ENCODE peak calls at places on chromosomes 6 and 20, in six cellular contexts. One of them, this sample, is unnamed.

GRCh38 chr6:168376120-168376519 is 56.5 kb upstream of the DACT2 start:
- DNase-seq in heart left ventricle: no peak
- DNase-seq in neuronal stem cell: no peak
- DNase-seq in CD8-positive, alpha-beta memory T cell: no peak
- DNase-seq in endodermal cell: no peak
- DNase-seq in small intestine: no peak
- DNase-seq in this sample: peak

GRCh38 chr20:16360668-16361067 is 212.6 kb downstream of the KIF16B start:
- DNase-seq in heart left ventricle: no peak
- DNase-seq in endodermal cell: no peak
- DNase-seq in small intestine: peak
- DNase-seq in CD8-positive, alpha-beta memory T cell: no peak
- DNase-seq in neuronal stem cell: no peak
- DNase-seq in this sample: no peak

GRCh38 chr20:22303523-22303922 is 280.8 kb downstream of the FOXA2 start:
- DNase-seq in heart left ventricle: no peak
- DNase-seq in neuronal stem cell: no peak
- DNase-seq in endodermal cell: peak
- DNase-seq in small intestine: no peak
- DNase-seq in CD8-positive, alpha-beta memory T cell: no peak
- DNase-seq in this sample: no peak

GRCh38 chr20:58874469-58874868 is 22.0 kb downstream of the GNAS start:
- DNase-seq in heart left ventricle: no peak
- DNase-seq in CD8-positive, alpha-beta memory T cell: no peak
- DNase-seq in small intestine: no peak
- DNase-seq in endodermal cell: no peak
- DNase-seq in neuronal stem cell: no peak
- DNase-seq in this sample: no peak

GRCh38 chr20:47992021-47992467 is 206.8 kb upstream of the SULF2 start:
- DNase-seq in neuronal stem cell: no peak
- DNase-seq in CD8-positive, alpha-beta memory T cell: no peak
- DNase-seq in endodermal cell: peak
- DNase-seq in heart left ventricle: no peak
- DNase-seq in small intestine: no peak
- DNase-seq in this sample: no peak

GRCh38 chr6:11798096-11798495 is 19.5 kb upstream of the ADTRP start:
- DNase-seq in small intestine: no peak
- DNase-seq in neuronal stem cell: no peak
- DNase-seq in heart left ventricle: no peak
- DNase-seq in CD8-positive, alpha-beta memory T cell: no peak
- DNase-seq in endodermal cell: no peak
- DNase-seq in this sample: no peak

GRCh38 chr20:43711098-43711654 is 15.6 kb downstream of the GTSF1L start:
- DNase-seq in endodermal cell: no peak
- DNase-seq in small intestine: no peak
- DNase-seq in CD8-positive, alpha-beta memory T cell: no peak
- DNase-seq in neuronal stem cell: no peak
- DNase-seq in heart left ventricle: no peak
- DNase-seq in this sample: no peak

GRCh38 chr6:68777956-68778355 is 142.9 kb downstream of the ADGRB3 start:
- DNase-seq in small intestine: no peak
- DNase-seq in CD8-positive, alpha-beta memory T cell: no peak
- DNase-seq in heart left ventricle: no peak
- DNase-seq in neuronal stem cell: no peak
- DNase-seq in endodermal cell: no peak
- DNase-seq in this sample: no peak

DNA sequence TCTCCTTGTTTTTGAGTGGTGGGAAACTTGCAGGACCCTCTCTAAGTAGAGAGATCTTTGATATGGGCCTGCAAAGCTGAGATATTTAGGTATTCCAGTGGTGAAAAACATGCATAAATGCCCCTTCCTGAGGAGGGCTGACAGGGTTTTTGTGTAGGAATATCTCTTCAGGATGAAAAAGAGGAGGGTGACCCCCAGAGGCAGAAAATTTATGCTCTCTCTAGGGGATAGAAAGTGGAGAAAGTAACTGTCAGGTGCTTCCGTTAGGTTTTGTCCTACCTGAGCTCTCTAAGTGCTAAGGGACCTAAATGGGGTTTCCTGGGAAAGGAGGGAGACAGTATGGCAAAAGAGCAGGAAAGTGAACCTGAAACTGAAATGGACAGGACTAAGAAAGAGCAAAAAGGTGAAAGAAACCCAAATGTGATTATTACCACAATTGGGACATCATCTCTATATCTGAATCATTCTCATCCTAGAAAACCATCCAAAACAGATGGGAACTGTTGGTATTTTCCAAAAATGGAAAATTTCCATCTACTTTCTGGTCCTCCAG is 2.0 kb downstream of the COL19A1 start:
- DNase-seq in small intestine: no peak
- DNase-seq in heart left ventricle: no peak
- DNase-seq in CD8-positive, alpha-beta memory T cell: no peak
- DNase-seq in endodermal cell: no peak
- DNase-seq in neuronal stem cell: no peak
- DNase-seq in this sample: no peak
- H3K4me3 ChIP-seq in small intestine: no peak
- H3K4me3 ChIP-seq in heart left ventricle: no peak
- H3K4me3 ChIP-seq in CD8-positive, alpha-beta memory T cell: no peak
- H3K4me3 ChIP-seq in endodermal cell: peak
- H3K4me3 ChIP-seq in neuronal stem cell: no peak
- H3K4me3 ChIP-seq in this sample: no peak

DNA sequence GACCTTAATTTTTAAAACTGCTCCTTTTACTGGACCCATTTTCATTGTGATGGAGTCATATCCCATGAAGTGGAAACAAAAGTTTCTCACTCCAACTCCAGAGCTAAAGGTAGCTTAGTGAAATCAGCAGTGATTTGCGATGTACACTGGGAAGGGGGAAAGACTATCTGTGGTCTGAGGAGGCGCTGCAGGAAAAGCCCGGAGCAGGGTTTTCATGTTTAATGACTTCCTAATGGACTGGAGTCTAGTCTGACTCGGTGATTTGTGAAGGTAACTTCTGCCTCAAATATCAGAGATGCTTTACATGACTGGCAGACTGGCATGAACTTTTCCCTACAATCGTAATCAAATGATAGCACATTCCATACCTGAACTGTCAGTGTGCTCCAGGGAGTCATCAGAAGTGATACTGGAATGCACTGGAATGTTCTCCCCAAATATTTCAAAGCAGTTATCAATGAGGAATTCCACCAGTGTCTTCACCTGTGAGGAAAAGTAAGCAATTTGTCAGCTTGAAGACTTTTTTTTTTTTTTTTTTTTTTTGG is 7.0 kb downstream of the TAGAP start:
- DNase-seq in heart left ventricle: no peak
- DNase-seq in endodermal cell: no peak
- DNase-seq in CD8-positive, alpha-beta memory T cell: no peak
- DNase-seq in neuronal stem cell: no peak
- DNase-seq in small intestine: no peak
- DNase-seq in this sample: no peak
- H3K4me3 ChIP-seq in heart left ventricle: peak
- H3K4me3 ChIP-seq in endodermal cell: no peak
- H3K4me3 ChIP-seq in CD8-positive, alpha-beta memory T cell: no peak
- H3K4me3 ChIP-seq in neuronal stem cell: no peak
- H3K4me3 ChIP-seq in small intestine: no peak
- H3K4me3 ChIP-seq in this sample: no peak

DNA sequence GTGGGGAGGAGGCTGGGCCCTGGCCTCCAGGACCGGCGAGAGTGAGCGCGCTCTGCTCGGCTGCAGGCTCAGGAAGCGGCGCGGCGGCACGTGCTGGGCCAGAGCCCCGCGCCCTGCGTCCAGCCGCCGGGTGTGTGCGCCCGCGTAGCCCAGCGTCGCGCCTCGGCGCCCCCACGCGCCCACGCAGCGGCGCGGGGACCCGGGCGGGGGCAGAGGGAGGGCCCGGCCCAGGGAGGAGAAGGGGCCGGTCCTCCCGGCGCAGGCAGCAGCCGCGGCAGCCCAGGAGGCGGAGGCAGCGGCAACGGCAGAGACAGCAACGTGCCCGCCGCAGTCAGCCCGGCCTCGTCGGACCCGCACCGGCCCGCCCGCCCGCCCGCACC is at the start of gene EYA2:
- DNase-seq in neuronal stem cell: peak
- DNase-seq in endodermal cell: peak
- DNase-seq in small intestine: no peak
- DNase-seq in CD8-positive, alpha-beta memory T cell: no peak
- DNase-seq in heart left ventricle: no peak
- DNase-seq in this sample: no peak
- H3K4me3 ChIP-seq in neuronal stem cell: peak
- H3K4me3 ChIP-seq in endodermal cell: peak
- H3K4me3 ChIP-seq in small intestine: no peak
- H3K4me3 ChIP-seq in CD8-positive, alpha-beta memory T cell: no peak
- H3K4me3 ChIP-seq in heart left ventricle: peak
- H3K4me3 ChIP-seq in this sample: peak

GRCh38 chr6:27288136-27289044 is 23.7 kb downstream of the POM121L2 start:
- DNase-seq in CD8-positive, alpha-beta memory T cell: no peak
- DNase-seq in heart left ventricle: no peak
- DNase-seq in small intestine: no peak
- DNase-seq in endodermal cell: peak
- DNase-seq in neuronal stem cell: no peak
- DNase-seq in this sample: no peak
- H3K4me3 ChIP-seq in CD8-positive, alpha-beta memory T cell: no peak
- H3K4me3 ChIP-seq in heart left ventricle: no peak
- H3K4me3 ChIP-seq in small intestine: peak
- H3K4me3 ChIP-seq in endodermal cell: peak
- H3K4me3 ChIP-seq in neuronal stem cell: peak
- H3K4me3 ChIP-seq in this sample: no peak

GRCh38 chr6:36204068-36204753 is 7.7 kb downstream of the BRPF3 start:
- DNase-seq in CD8-positive, alpha-beta memory T cell: peak
- DNase-seq in heart left ventricle: no peak
- DNase-seq in neuronal stem cell: no peak
- DNase-seq in endodermal cell: no peak
- DNase-seq in small intestine: peak
- DNase-seq in this sample: no peak
- H3K4me3 ChIP-seq in CD8-positive, alpha-beta memory T cell: peak
- H3K4me3 ChIP-seq in heart left ventricle: no peak
- H3K4me3 ChIP-seq in neuronal stem cell: no peak
- H3K4me3 ChIP-seq in endodermal cell: no peak
- H3K4me3 ChIP-seq in small intestine: no peak
- H3K4me3 ChIP-seq in this sample: no peak